ENCODE peak calls at places on chromosomes 3 and 15, in four cellular contexts. P, F, Y and H are unnamed samples.

GRCh38 chr3:72887723-72888545 is at the start of gene GXYLT2:
- DNase-seq in F (peak; percentile 76), Y (peak; percentile 71), P (peak; percentile 34), H (no peak)

GRCh38 chr3:187130346-187131066 is 8.8 kb downstream of the RPL39L start:
- DNase-seq in Y (peak; percentile 62), F (no peak), P (peak; percentile 83), H (no peak)

GRCh38 chr15:43370975-43371974 is at the start of the genes TUBGCP4 and ZSCAN29:
- DNase-seq in Y (peak; percentile 62), F (peak; percentile 91), P (peak; percentile 81), H (peak; percentile 34)

GRCh38 chr15:35886765-35887164 is 340.8 kb upstream of the DPH6 start:
- DNase-seq in F (no peak), P (peak; percentile 63), Y (peak; percentile 62), H (no peak)

GRCh38 chr15:96121521-96121920 is 209.0 kb upstream of the NR2F2 start:
- DNase-seq in P (no peak), Y (peak; percentile 49), F (no peak), H (no peak)

GRCh38 chr3:156513619-156514018 is 41.3 kb downstream of the SSR3 start:
- DNase-seq in P (no peak), F (no peak), Y (no peak), H (no peak)

GRCh38 chr3:127786358-127787070 is 35.8 kb downstream of the MGLL start:
- DNase-seq in F (no peak), Y (peak; percentile 62), P (no peak), H (no peak)

GRCh38 chr3:144242797-144243196 is 271.2 kb downstream of the DIPK2A start:
- DNase-seq in P (peak; percentile 77), F (no peak), Y (no peak), H (no peak)

GRCh38 chr3:102074951-102075350 is 225.6 kb downstream of the NFKBIZ start:
- DNase-seq in F (no peak), P (no peak), Y (peak; percentile 22), H (no peak)

GRCh38 chr15:73328986-73329385 is 39.8 kb downstream of the HCN4 start:
- DNase-seq in P (no peak), Y (no peak), F (no peak), H (no peak)

GRCh38 chr15:57746752-57747151 is 40.2 kb downstream of the POLR2M start:
- DNase-seq in P (no peak), F (no peak), Y (no peak), H (no peak)

GRCh38 chr15:66738116-66738515 is 36.1 kb downstream of the SMAD6 start:
- DNase-seq in F (no peak), P (no peak), Y (no peak), H (no peak)

GRCh38 chr15:41866872-41867579 is 26.8 kb downstream of the SPTBN5 start:
- DNase-seq in Y (no peak), P (no peak), F (no peak), H (no peak)

GRCh38 chr15:72166716-72167417 is 30.7 kb downstream of the GRAMD2A start:
- DNase-seq in F (no peak), Y (no peak), P (no peak), H (no peak)

GRCh38 chr15:29859981-29860745 is 37.9 kb upstream of the TJP1 start:
- DNase-seq in F (no peak), Y (peak; percentile 84), P (no peak), H (no peak)

GRCh38 chr15:98503970-98504369 is 144.4 kb upstream of the IGF1R start:
- DNase-seq in Y (peak; percentile 50), F (no peak), P (no peak), H (no peak)
- H3K27ac ChIP-seq in Y (peak overlapping the region; percentile 88), F (no peak overlapping the region), P (no peak overlapping the region), H (no peak overlapping the region)

DNA sequence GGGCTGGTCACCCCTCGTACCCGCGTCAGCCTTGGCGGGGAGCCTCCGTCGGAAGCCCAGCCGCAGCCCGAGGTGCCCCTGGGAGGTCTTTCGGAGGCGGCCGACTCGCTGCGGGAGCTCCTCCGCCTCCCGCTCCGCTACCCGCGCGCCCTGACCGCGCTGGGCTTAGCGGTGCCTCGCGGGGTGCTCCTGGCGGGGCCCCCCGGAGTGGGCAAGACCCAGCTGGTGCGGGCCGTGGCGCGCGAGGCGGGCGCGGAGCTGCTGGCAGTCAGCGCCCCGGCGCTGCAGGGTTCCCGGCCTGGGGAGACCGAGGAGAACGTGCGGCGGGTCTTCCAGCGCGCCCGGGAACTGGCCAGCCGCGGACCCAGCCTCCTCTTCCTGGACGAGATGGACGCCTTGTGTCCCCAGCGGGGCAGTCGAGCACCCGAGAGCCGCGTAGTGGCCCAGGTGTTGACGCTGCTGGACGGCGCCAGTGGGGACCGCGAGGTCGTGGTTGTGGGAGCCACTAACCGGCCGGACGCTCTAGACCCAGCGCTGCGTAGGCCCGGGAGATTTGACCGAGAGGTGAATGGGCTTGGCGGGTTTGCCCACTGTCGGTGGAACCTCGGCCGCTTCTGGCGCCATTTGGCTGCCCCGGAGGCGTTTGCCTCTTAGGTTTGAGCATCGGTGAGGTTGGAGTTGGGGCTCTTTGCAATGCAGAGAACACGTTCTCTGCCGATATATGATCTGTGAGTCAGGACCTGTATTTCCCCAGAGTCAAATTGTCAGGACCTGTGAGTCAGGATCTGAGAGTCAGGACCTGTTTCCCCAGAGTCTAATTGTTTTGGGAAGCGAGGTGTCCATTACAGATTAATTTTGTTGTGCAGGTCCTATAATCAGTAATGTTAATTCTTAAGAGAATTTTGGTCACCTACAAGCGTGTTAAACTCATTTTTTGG is 24.9 kb upstream of the GATM start:
- DNase-seq in F (peak; percentile 59), P (peak; percentile 51), Y (peak; percentile 59), H (no peak)
- TF ChIP-seq FOS in F (no peak), P (peak; percentile 19), Y (no peak), H (no peak)

DNA sequence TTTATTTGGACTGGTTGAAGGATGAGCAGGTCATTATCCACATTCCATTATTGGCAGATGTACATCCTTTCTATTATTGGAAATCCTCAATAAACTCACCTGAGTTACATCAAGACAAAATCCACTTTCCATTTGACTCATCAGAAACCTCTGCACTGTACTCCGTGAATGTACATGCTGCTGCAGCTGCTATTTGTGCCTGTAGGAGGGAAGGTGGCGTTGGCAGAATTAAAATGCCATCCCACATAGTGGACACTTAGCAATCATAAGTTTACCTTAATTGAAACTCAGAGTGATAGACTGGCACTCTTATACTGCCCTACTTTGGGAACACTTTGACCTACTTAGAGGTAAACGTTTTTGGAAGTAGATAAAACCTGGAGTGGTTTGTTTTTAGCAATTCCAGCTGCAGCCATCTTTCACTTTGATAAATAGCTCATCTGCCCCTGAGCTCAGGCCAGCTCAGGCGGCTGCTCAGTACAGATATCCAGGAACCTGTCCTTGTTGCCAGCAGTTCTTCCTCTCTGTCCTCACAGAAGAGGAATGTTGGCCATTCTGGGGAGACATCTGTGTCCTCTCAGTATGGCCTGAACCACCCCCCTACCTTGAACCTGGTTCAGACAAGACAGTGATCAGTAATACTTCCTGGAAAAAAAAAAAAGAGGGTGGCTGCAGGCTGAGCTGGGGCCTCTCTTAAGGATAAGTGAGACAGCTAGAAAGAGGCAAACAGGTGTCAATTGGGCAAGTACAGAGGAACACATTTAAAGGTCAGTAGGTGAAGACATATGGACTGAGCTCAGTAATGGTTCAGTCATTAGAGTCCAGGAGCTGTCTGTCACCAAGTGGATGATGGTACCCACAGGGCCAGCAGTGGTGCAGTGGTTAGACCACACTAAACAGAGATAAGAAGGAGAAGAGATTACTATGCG is 153.4 kb upstream of the UMPS start:
- DNase-seq in F (peak; percentile 70), Y (no peak), P (no peak), H (peak; percentile 30)
- H3K27ac ChIP-seq in F (no peak overlapping the region), Y (no peak overlapping the region), P (no peak overlapping the region), H (no peak overlapping the region)

GRCh38 chr15:74347757-74348250 is 19.6 kb downstream of the CYP11A1 start:
- DNase-seq in F (no peak), P (no peak), Y (no peak), H (no peak)

GRCh38 chr15:74343797-74344127 is 23.7 kb downstream of the CYP11A1 start:
- DNase-seq in Y (no peak), F (no peak), P (no peak), H (no peak)

GRCh38 chr15:74343127-74343796 is 24.2 kb downstream of the CYP11A1 start:
- DNase-seq in Y (no peak), F (no peak), P (no peak), H (no peak)

GRCh38 chr15:74349241-74349766 is 18.1 kb downstream of the CYP11A1 start:
- DNase-seq in F (no peak), Y (no peak), P (no peak), H (no peak)

GRCh38 chr15:74345051-74345450 is 22.4 kb downstream of the CYP11A1 start:
- DNase-seq in Y (peak; percentile 44), F (no peak), P (peak; percentile 50), H (no peak)
- TF ChIP-seq FOS in Y (no peak), F (no peak), P (peak; percentile 52), H (no peak)

GRCh38 chr15:99480223-99480810 is 85.5 kb upstream of the MEF2A start:
- DNase-seq in P (no peak), Y (peak; percentile 51), F (no peak), H (no peak)

GRCh38 chr15:99485153-99485947 is 80.4 kb upstream of the MEF2A start:
- DNase-seq in P (no peak), F (no peak), Y (no peak), H (no peak)

GRCh38 chr15:99481406-99481805 is 84.4 kb upstream of the MEF2A start:
- DNase-seq in P (no peak), F (no peak), Y (no peak), H (no peak)

GRCh38 chr15:99482993-99483392 is 82.8 kb upstream of the MEF2A start:
- DNase-seq in F (no peak), Y (no peak), P (no peak), H (no peak)

GRCh38 chr15:99481831-99482230 is 84.0 kb upstream of the MEF2A start:
- DNase-seq in F (no peak), Y (no peak), P (no peak), H (no peak)
- H3K27ac ChIP-seq in F (no peak overlapping the region), Y (no peak overlapping the region), P (no peak overlapping the region), H (no peak overlapping the region)

GRCh38 chr3:117114517-117115265 is 405.1 kb downstream of the TUSC7 start:
- DNase-seq in Y (no peak), F (no peak), P (no peak), H (no peak)
- TF ChIP-seq FOS in Y (no peak), F (no peak), P (no peak), H (no peak)

GRCh38 chr3:116148881-116149530 is 296.3 kb downstream of the LSAMP start:
- DNase-seq in P (no peak), F (no peak), Y (peak; percentile 63), H (no peak)

GRCh38 chr3:116155830-116156229 is 289.5 kb downstream of the LSAMP start:
- DNase-seq in P (no peak), Y (peak; percentile 26), F (no peak), H (no peak)

GRCh38 chr3:116150655-116151054 is 294.6 kb downstream of the LSAMP start:
- DNase-seq in F (no peak), Y (no peak), P (no peak), H (no peak)

GRCh38 chr3:116153174-116153573 is 292.1 kb downstream of the LSAMP start:
- DNase-seq in F (no peak), Y (peak; percentile 41), P (no peak), H (no peak)

GRCh38 chr3:116154389-116154788 is 290.9 kb downstream of the LSAMP start:
- DNase-seq in F (no peak), P (no peak), Y (no peak), H (no peak)
- H3K27ac ChIP-seq in F (no peak overlapping the region), P (no peak overlapping the region), Y (no peak overlapping the region), H (no peak overlapping the region)

GRCh38 chr15:69380100-69380725 is 33.9 kb upstream of the KIF23 start:
- DNase-seq in P (no peak), F (peak; percentile 47), Y (peak; percentile 21), H (no peak)
- TF ChIP-seq FOS in P (no peak), F (no peak), Y (no peak), H (no peak)